ENCODE peak calls at places on chromosomes 13 and 19, in five cellular contexts. U is IMR-90, S is K562, A is SK-N-SH, F is GM12878. E is an unnamed sample.
A peak's percentile ranks its signal among the peaks of the same experiment; 100 is the strongest.

GRCh38 chr13:105365831-105366230 is 1169.6 kb downstream of the EFNB2 start:
- DNase-seq in U (no peak), S (no peak), A (no peak), F (no peak), E (no peak)

GRCh38 chr13:51714663-51715168 is 89.2 kb downstream of the DHRS12 start:
- DNase-seq in U (peak; percentile 89), S (no peak), A (no peak), F (peak; percentile 78), E (no peak)

GRCh38 chr13:40366119-40366518 is 300.3 kb downstream of the FOXO1 start:
- DNase-seq in U (no peak), S (no peak), A (no peak), F (no peak), E (no peak)

GRCh38 chr13:72180253-72180952 is 313.4 kb upstream of the DACH1 start:
- DNase-seq in U (peak; percentile 0), S (no peak), A (no peak), F (no peak), E (no peak)

GRCh38 chr13:89969996-89970709 is 1377.3 kb upstream of the MIR17HG start:
- DNase-seq in U (no peak), S (no peak), A (no peak), F (no peak), E (no peak)

GRCh38 chr13:41213316-41213715 is 18.9 kb upstream of the KBTBD7 start:
- DNase-seq in U (no peak), S (no peak), A (no peak), F (no peak), E (no peak)

GRCh38 chr13:72677431-72677830 is 50.0 kb downstream of the MZT1 start:
- DNase-seq in U (no peak), S (no peak), A (peak; percentile 26), F (no peak), E (no peak)

GRCh38 chr13:51958217-51958547 is 53.1 kb downstream of the ATP7B start:
- DNase-seq in U (no peak), S (no peak), A (no peak), F (no peak), E (no peak)

GRCh38 chr13:27496851-27497250 is 46.5 kb upstream of the MTIF3 start:
- DNase-seq in U (no peak), S (no peak), A (no peak), F (no peak), E (no peak)

GRCh38 chr19:10928563-10929401 is at the start of the genes TIMM29 and YIPF2:
- DNase-seq in U (peak; percentile 98), S (peak; percentile 96), A (peak; percentile 98), F (peak; percentile 87), E (peak; percentile 96)

GRCh38 chr13:43229506-43229905 is 206.1 kb downstream of the DNAJC15 start:
- DNase-seq in U (peak; percentile 87), S (no peak), A (no peak), F (no peak), E (peak; percentile 10)

GRCh38 chr19:18023596-18024212 is 15.7 kb downstream of the ARRDC2 start:
- DNase-seq in U (no peak), S (no peak), A (no peak), F (no peak), E (no peak)

GRCh38 chr13:106536244-106537034 is 977 bp upstream of the EFNB2 start:
- DNase-seq in U (peak; percentile 83), S (peak; percentile 59), A (peak; percentile 81), F (peak; percentile 30), E (peak; percentile 74)

GRCh38 chr13:75566658-75567057 is 17.1 kb downstream of the UCHL3 start:
- DNase-seq in U (peak; percentile 71), S (no peak), A (peak; percentile 15), F (no peak), E (peak; percentile 2)

GRCh38 chr13:79775830-79776229 is 294.9 kb downstream of the NDFIP2 start:
- DNase-seq in U (peak; percentile 87), S (no peak), A (no peak), F (no peak), E (peak; percentile 63)

GRCh38 chr19:45782820-45783785 is 813 bp upstream of the DMPK start:
- DNase-seq in U (peak; percentile 71), S (no peak), A (peak; percentile 58), F (no peak), E (peak; percentile 58)

GRCh38 chr19:45211751-45212381 is 33.3 kb downstream of the BLOC1S3 start:
- DNase-seq in U (no peak), S (no peak), A (peak; percentile 27), F (no peak), E (no peak)

GRCh38 chr13:19862511-19863313 is 737 bp downstream of the ZMYM5 start:
- DNase-seq in U (peak; percentile 7), S (peak; percentile 20), A (no peak), F (no peak), E (peak; percentile 27)

GRCh38 chr13:47869780-47870179 is 131.3 kb downstream of the SUCLA2 start:
- DNase-seq in U (no peak), S (no peak), A (no peak), F (no peak), E (no peak)

GRCh38 chr13:23876265-23876664 is 12.9 kb downstream of the MIPEP start:
- DNase-seq in U (peak; percentile 23), S (no peak), A (peak; percentile 36), F (no peak), E (no peak)

GRCh38 chr19:56126983-56127780 is 6.1 kb upstream of the ZNF787 start:
- DNase-seq in U (no peak), S (peak; percentile 90), A (no peak), F (no peak), E (no peak)

GRCh38 chr19:13022859-13023636 is 27.8 kb downstream of the NFIX start:
- DNase-seq in U (peak; percentile 95), S (peak; percentile 76), A (peak; percentile 87), F (no peak), E (no peak)

GRCh38 chr19:30649934-30650614 is 277.9 kb downstream of the ZNF536 start:
- DNase-seq in U (peak; percentile 51), S (peak; percentile 50), A (peak; percentile 70), F (peak; percentile 24), E (peak; percentile 87)

GRCh38 chr19:39809368-39809767 is 24.6 kb downstream of the DYRK1B start:
- DNase-seq in U (no peak), S (no peak), A (no peak), F (no peak), E (no peak)
- TF ChIP-seq RCOR1 in U (no peak), S (no peak), A (no peak), F (no peak), E (no peak)

GRCh38 chr19:16676101-16676798 is 15.3 kb downstream of the TMEM38A start:
- DNase-seq in U (no peak), S (no peak), A (no peak), F (no peak), E (no peak)
- TF ChIP-seq RCOR1 in U (no peak), S (no peak), A (no peak), F (no peak), E (no peak)

GRCh38 chr13:49545661-49546060 is 39.7 kb downstream of the RCBTB1 start:
- DNase-seq in U (no peak), S (no peak), A (no peak), F (no peak), E (no peak)
- TF ChIP-seq RCOR1 in U (no peak), S (no peak), A (no peak), F (no peak), E (no peak)

GRCh38 chr13:37319041-37319443 is 213.6 kb upstream of the CSNK1A1L start:
- DNase-seq in U (peak; percentile 84), S (no peak), A (no peak), F (no peak), E (no peak)
- TF ChIP-seq RCOR1 in U (no peak), S (no peak), A (no peak), F (no peak), E (no peak)

DNA sequence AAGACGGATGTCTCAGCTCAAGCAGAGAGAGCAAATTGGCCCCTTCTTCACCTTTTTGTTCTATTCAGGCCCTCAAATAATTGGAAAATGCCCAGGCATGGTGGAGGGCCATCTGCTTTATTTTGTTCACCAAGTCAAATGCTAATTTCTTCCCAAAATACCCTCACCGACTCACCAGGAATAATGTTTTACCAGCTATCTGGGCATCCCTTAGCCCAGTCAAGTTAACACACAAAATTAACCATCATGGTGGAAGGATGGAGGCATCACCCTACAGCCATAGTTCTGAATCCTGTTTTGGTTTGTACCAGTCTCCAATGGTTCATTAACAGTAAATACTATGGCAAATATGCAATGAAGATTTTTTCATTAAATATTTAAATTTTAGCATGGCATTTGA is 51.7 kb upstream of the SERP2 start:
- DNase-seq in U (no peak), S (no peak), A (no peak), F (no peak), E (no peak)
- TF ChIP-seq RCOR1 in U (no peak), S (no peak), A (no peak), F (no peak), E (no peak)